ENCODE peak calls at places on chromosomes 12 and 14, in nine cellular contexts. N is omental fat pad; I is iPS-NIHi11; C is hippocampal formation; E is astrocyte of the hippocampus; V is dermis blood vessel endothelial cell; W is NCI-H510A treated with DMSO at 0.1 percent for 48 hours; H is mucosa of gallbladder; G is stimulated activated CD4-positive, alpha-beta T cell treated with anti-CD3 and anti-CD28 coated beads, Interleukin-2, amount 100 ng/mL, for 4 hours. L is an unnamed sample.

GRCh38 chr12:32671930-32672785 is 6.9 kb upstream of the DNM1L start:
- DNase-seq in N (no peak), I (peak; percentile 69), C (peak; percentile 81), E (peak; percentile 77), V (peak; percentile 92), W (peak; percentile 51), H (peak; percentile 42), G (no peak), L (peak; percentile 13)

GRCh38 chr14:105045710-105046326 is 19.4 kb downstream of the GPR132 start:
- DNase-seq in N (peak; percentile 96), I (peak; percentile 96), C (peak; percentile 14), E (peak; percentile 91), V (peak; percentile 88), W (peak; percentile 89), H (peak; percentile 89), G (peak; percentile 84), L (peak; percentile 74)

GRCh38 chr12:105025890-105026289 is 39.8 kb downstream of the NOPCHAP1 start:
- DNase-seq in N (no peak), I (no peak), C (peak; percentile 16), E (peak; percentile 87), V (no peak), W (no peak), H (peak; percentile 45), G (no peak), L (no peak)

GRCh38 chr14:98498019-98498885 is 773.7 kb downstream of the BCL11B start:
- DNase-seq in N (no peak), I (no peak), C (no peak), E (no peak), V (no peak), W (no peak), H (no peak), G (no peak), L (no peak)

GRCh38 chr12:14827043-14827442 is 13.1 kb upstream of the SMCO3 start:
- DNase-seq in N (no peak), I (no peak), C (no peak), E (no peak), V (no peak), W (no peak), H (no peak), G (no peak), L (no peak)

GRCh38 chr12:69642531-69642930 is 31.8 kb upstream of the LRRC10 start:
- DNase-seq in N (no peak), I (no peak), C (no peak), E (no peak), V (no peak), W (no peak), H (no peak), G (no peak), L (no peak)

GRCh38 chr12:119005085-119005484 is 23.7 kb downstream of the SRRM4 start:
- DNase-seq in N (no peak), I (no peak), C (no peak), E (no peak), V (no peak), W (no peak), H (no peak), G (no peak), L (no peak)

GRCh38 chr14:94625353-94625635 is 13.1 kb downstream of the SERPINA3 start:
- DNase-seq in N (no peak), I (no peak), C (no peak), E (no peak), V (no peak), W (no peak), H (no peak), G (no peak), L (no peak)

GRCh38 chr14:76929927-76930326 is 98.6 kb downstream of the IRF2BPL start:
- DNase-seq in N (no peak), I (no peak), C (no peak), E (no peak), V (no peak), W (peak; percentile 85), H (no peak), G (peak; percentile 42), L (no peak)

GRCh38 chr12:9758119-9758518 is 2.6 kb downstream of the CD69 start:
- DNase-seq in N (no peak), I (no peak), C (no peak), E (no peak), V (no peak), W (no peak), H (no peak), G (no peak), L (no peak)

GRCh38 chr14:49975286-49975685 is 82.4 kb downstream of the ARF6 start:
- DNase-seq in N (no peak), I (no peak), C (no peak), E (peak; percentile 92), V (peak; percentile 77), W (no peak), H (no peak), G (no peak), L (no peak)

GRCh38 chr12:109864916-109865315 is 15.4 kb downstream of the GLTP start:
- DNase-seq in N (no peak), I (peak; percentile 46), C (no peak), E (no peak), V (no peak), W (peak; percentile 26), H (no peak), G (no peak), L (no peak)

GRCh38 chr14:60931206-60931605 is 49.7 kb downstream of the TRMT5 start:
- DNase-seq in N (no peak), I (no peak), C (no peak), E (no peak), V (no peak), W (no peak), H (no peak), G (no peak), L (no peak)

GRCh38 chr14:95232894-95233584 is 75.7 kb upstream of the DICER1 start:
- DNase-seq in N (no peak), I (no peak), C (no peak), E (no peak), V (no peak), W (no peak), H (no peak), G (no peak), L (no peak)

GRCh38 chr12:127711108-127711507 is 555.9 kb upstream of the TMEM132C start:
- DNase-seq in N (no peak), I (no peak), C (no peak), E (no peak), V (no peak), W (no peak), H (no peak), G (no peak), L (no peak)

GRCh38 chr12:84542289-84542688 is 370.3 kb downstream of the SLC6A15 start:
- DNase-seq in N (no peak), I (no peak), C (no peak), E (no peak), V (no peak), W (no peak), H (no peak), G (no peak), L (no peak)

GRCh38 chr12:74021937-74022336 is 515.7 kb upstream of the ATXN7L3B start:
- DNase-seq in N (no peak), I (peak; percentile 53), C (peak; percentile 23), E (peak; percentile 48), V (peak; percentile 22), W (peak; percentile 48), H (peak; percentile 34), G (no peak), L (peak; percentile 18)

GRCh38 chr12:97754306-97754705 is 291.7 kb downstream of the RMST start:
- DNase-seq in N (no peak), I (no peak), C (no peak), E (no peak), V (no peak), W (peak; percentile 83), H (no peak), G (no peak), L (no peak)

GRCh38 chr12:106084048-106084671 is 54.6 kb downstream of the NUAK1 start:
- DNase-seq in N (no peak), I (peak; percentile 74), C (no peak), E (peak; percentile 97), V (no peak), W (no peak), H (no peak), G (no peak), L (no peak)

GRCh38 chr12:53978477-53979356 is 4.0 kb upstream of the HOTAIR start:
- DNase-seq in N (no peak), I (no peak), C (no peak), E (no peak), V (no peak), W (no peak), H (no peak), G (no peak), L (no peak)

GRCh38 chr14:54568821-54569591 is 2.1 kb downstream of the SAMD4A start:
- DNase-seq in N (no peak), I (no peak), C (no peak), E (peak; percentile 50), V (peak; percentile 49), W (no peak), H (peak; percentile 12), G (no peak), L (peak; percentile 52)

GRCh38 chr14:33454022-33454645 is 496.7 kb downstream of the EGLN3 start:
- DNase-seq in N (no peak), I (no peak), C (no peak), E (no peak), V (no peak), W (no peak), H (no peak), G (no peak), L (no peak)